ENCODE peak calls at places on chromosomes 2 and 18, in five cellular contexts. One of them, this sample, is unnamed.

GRCh38 chr18:56489901-56490300 is 148.5 kb downstream of the TXNL1 start:
- DNase-seq in WTC11: no peak
- DNase-seq in HepG2: no peak
- DNase-seq in K562: no peak
- DNase-seq in H1: no peak
- DNase-seq in this sample: no peak

GRCh38 chr2:67323209-67323991 is 73.7 kb upstream of the ETAA1 start:
- DNase-seq in K562: no peak
- DNase-seq in WTC11: no peak
- DNase-seq in H1: no peak
- DNase-seq in HepG2: no peak
- DNase-seq in this sample: no peak

GRCh38 chr2:74544634-74545033 is 9.1 kb downstream of the LOXL3 start:
- DNase-seq in H1: no peak
- DNase-seq in K562: no peak
- DNase-seq in HepG2: no peak
- DNase-seq in WTC11: no peak
- DNase-seq in this sample: no peak

GRCh38 chr2:48514591-48514990 is 15.4 kb upstream of the STON1 start:
- DNase-seq in HepG2: no peak
- DNase-seq in H1: no peak
- DNase-seq in WTC11: no peak
- DNase-seq in K562: no peak
- DNase-seq in this sample: no peak

GRCh38 chr2:120550274-120550673 is 185.4 kb upstream of the GLI2 start:
- DNase-seq in HepG2: no peak
- DNase-seq in K562: no peak
- DNase-seq in WTC11: no peak
- DNase-seq in H1: no peak
- DNase-seq in this sample: no peak

GRCh38 chr2:73931531-73932500 is 5.1 kb downstream of the DGUOK start:
- DNase-seq in K562: no peak
- DNase-seq in WTC11: no peak
- DNase-seq in H1: no peak
- DNase-seq in HepG2: no peak
- DNase-seq in this sample: no peak

GRCh38 chr18:50875966-50876536 is 2.9 kb upstream of the ME2 start:
- DNase-seq in H1: no peak
- DNase-seq in K562: no peak
- DNase-seq in HepG2: no peak
- DNase-seq in WTC11: no peak
- DNase-seq in this sample: no peak

GRCh38 chr18:46704189-46704588 is 47.2 kb upstream of the LOXHD1 start:
- DNase-seq in H1: no peak
- DNase-seq in WTC11: no peak
- DNase-seq in HepG2: no peak
- DNase-seq in K562: no peak
- DNase-seq in this sample: no peak

GRCh38 chr2:3303583-3304406 is 73.8 kb downstream of the EIPR1 start:
- DNase-seq in WTC11: peak
- DNase-seq in HepG2: peak
- DNase-seq in H1: peak
- DNase-seq in K562: peak
- DNase-seq in this sample: peak

GRCh38 chr2:212538156-212539144 is at the start of gene ERBB4:
- DNase-seq in H1: peak
- DNase-seq in HepG2: no peak
- DNase-seq in K562: no peak
- DNase-seq in WTC11: peak
- DNase-seq in this sample: no peak

GRCh38 chr2:225041871-225042799 is at the start of gene DOCK10:
- DNase-seq in H1: peak
- DNase-seq in HepG2: no peak
- DNase-seq in K562: no peak
- DNase-seq in WTC11: peak
- DNase-seq in this sample: no peak

GRCh38 chr2:241082338-241083090 is 19.6 kb downstream of the MTERF4 start:
- DNase-seq in WTC11: no peak
- DNase-seq in H1: peak
- DNase-seq in K562: no peak
- DNase-seq in HepG2: no peak
- DNase-seq in this sample: no peak

GRCh38 chr2:170224692-170225091 is 46.7 kb downstream of the MYO3B start:
- DNase-seq in WTC11: no peak
- DNase-seq in H1: no peak
- DNase-seq in K562: no peak
- DNase-seq in HepG2: no peak
- DNase-seq in this sample: no peak

GRCh38 chr2:71173096-71173495 is 42.7 kb downstream of the MPHOSPH10 start:
- DNase-seq in WTC11: no peak
- DNase-seq in H1: no peak
- DNase-seq in HepG2: peak
- DNase-seq in K562: no peak
- DNase-seq in this sample: no peak

GRCh38 chr18:50638623-50639398 is 78.9 kb downstream of the MAPK4 start:
- DNase-seq in HepG2: no peak
- DNase-seq in H1: peak
- DNase-seq in K562: no peak
- DNase-seq in WTC11: peak
- DNase-seq in this sample: no peak

GRCh38 chr2:16625201-16625729 is 40.4 kb downstream of the CYRIA start:
- DNase-seq in H1: no peak
- DNase-seq in WTC11: no peak
- DNase-seq in HepG2: no peak
- DNase-seq in K562: peak
- DNase-seq in this sample: no peak

GRCh38 chr2:74894261-74895030 is 60.5 kb downstream of the HK2 start:
- DNase-seq in H1: no peak
- DNase-seq in WTC11: no peak
- DNase-seq in K562: no peak
- DNase-seq in HepG2: no peak
- DNase-seq in this sample: no peak

GRCh38 chr2:3759766-3760165 is 56.4 kb downstream of the DCDC2C start:
- DNase-seq in HepG2: no peak
- DNase-seq in H1: no peak
- DNase-seq in WTC11: no peak
- DNase-seq in K562: no peak
- DNase-seq in this sample: no peak

GRCh38 chr2:20353597-20353996 is 3.0 kb upstream of the PUM2 start:
- DNase-seq in HepG2: no peak
- DNase-seq in H1: no peak
- DNase-seq in K562: peak
- DNase-seq in WTC11: no peak
- DNase-seq in this sample: no peak

GRCh38 chr2:73561422-73561821 is 80.8 kb downstream of the NAT8 start:
- DNase-seq in K562: no peak
- DNase-seq in WTC11: no peak
- DNase-seq in H1: no peak
- DNase-seq in HepG2: no peak
- DNase-seq in this sample: no peak

GRCh38 chr18:43780782-43781340 is 503.6 kb upstream of the SYT4 start:
- DNase-seq in K562: no peak
- DNase-seq in HepG2: no peak
- DNase-seq in H1: no peak
- DNase-seq in WTC11: no peak
- DNase-seq in this sample: no peak

GRCh38 chr2:241156997-241157441 is 6.8 kb downstream of the PPP1R7 start:
- DNase-seq in WTC11: no peak
- DNase-seq in H1: no peak
- DNase-seq in K562: no peak
- DNase-seq in HepG2: no peak
- DNase-seq in this sample: no peak

GRCh38 chr18:46302866-46303485 is 198.8 kb downstream of the HAUS1 start:
- DNase-seq in WTC11: no peak
- DNase-seq in H1: no peak
- DNase-seq in K562: no peak
- DNase-seq in HepG2: no peak
- DNase-seq in this sample: no peak

GRCh38 chr18:54675076-54675475 is 84.0 kb downstream of the DYNAP start:
- DNase-seq in WTC11: no peak
- DNase-seq in H1: no peak
- DNase-seq in K562: no peak
- DNase-seq in HepG2: no peak
- DNase-seq in this sample: no peak

GRCh38 chr18:23784811-23785245 is 95.6 kb downstream of the LAMA3 start:
- DNase-seq in WTC11: no peak
- DNase-seq in HepG2: no peak
- DNase-seq in K562: no peak
- DNase-seq in H1: no peak
- DNase-seq in this sample: no peak

GRCh38 chr18:34492652-34493051 is 217.4 kb upstream of the DTNA start:
- DNase-seq in WTC11: no peak
- DNase-seq in K562: no peak
- DNase-seq in HepG2: peak
- DNase-seq in H1: no peak
- DNase-seq in this sample: no peak

GRCh38 chr18:42915240-42915791 is 200.2 kb downstream of the RIT2 start:
- DNase-seq in HepG2: no peak
- DNase-seq in H1: no peak
- DNase-seq in K562: no peak
- DNase-seq in WTC11: no peak
- DNase-seq in this sample: no peak

GRCh38 chr2:44547713-44548112 is 186.0 kb downstream of the CAMKMT start:
- DNase-seq in K562: peak
- DNase-seq in HepG2: no peak
- DNase-seq in WTC11: no peak
- DNase-seq in H1: no peak
- DNase-seq in this sample: no peak

GRCh38 chr2:36301843-36302242 is 53.7 kb upstream of the CRIM1 start:
- DNase-seq in H1: no peak
- DNase-seq in K562: no peak
- DNase-seq in HepG2: no peak
- DNase-seq in WTC11: no peak
- DNase-seq in this sample: no peak

GRCh38 chr18:36066731-36067117 is 635 bp downstream of the RPRD1A start:
- DNase-seq in K562: no peak
- DNase-seq in WTC11: no peak
- DNase-seq in H1: no peak
- DNase-seq in HepG2: no peak
- DNase-seq in this sample: no peak

GRCh38 chr2:240060977-240061591 is 7.8 kb upstream of the OR6B3 start:
- DNase-seq in WTC11: no peak
- DNase-seq in H1: no peak
- DNase-seq in HepG2: peak
- DNase-seq in K562: peak
- DNase-seq in this sample: peak
- TF ChIP-seq ATF3 in WTC11: no peak
- TF ChIP-seq ATF3 in H1: no peak
- TF ChIP-seq ATF3 in HepG2: no peak
- TF ChIP-seq ATF3 in K562: no peak
- TF ChIP-seq ATF3 in this sample: no peak

DNA sequence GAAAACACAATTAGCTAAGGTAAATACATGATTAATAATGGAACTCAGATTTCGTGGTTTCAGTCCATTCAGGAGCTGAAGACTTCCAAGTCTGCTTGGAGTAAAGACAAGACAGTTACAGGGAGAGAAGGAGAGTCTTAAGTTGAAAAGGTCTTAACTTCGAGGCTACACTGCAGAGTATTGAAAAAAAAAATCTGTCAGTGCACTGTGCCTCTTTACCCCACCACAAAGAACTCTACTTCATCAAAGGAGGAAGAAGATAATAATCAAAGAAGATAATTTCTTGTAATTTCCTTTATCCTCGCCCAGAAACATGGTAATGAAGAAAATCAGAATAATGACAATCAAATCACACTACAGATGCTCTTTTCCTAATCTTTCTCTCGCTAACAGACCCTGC is 75.4 kb downstream of the MEMO1 start:
- DNase-seq in H1: no peak
- DNase-seq in WTC11: no peak
- DNase-seq in K562: no peak
- DNase-seq in HepG2: no peak
- DNase-seq in this sample: no peak
- TF ChIP-seq SP1 in H1: no peak
- TF ChIP-seq SP1 in WTC11: no peak
- TF ChIP-seq SP1 in K562: no peak
- TF ChIP-seq SP1 in HepG2: no peak
- TF ChIP-seq SP1 in this sample: no peak

GRCh38 chr2:29916571-29916970 is 4.8 kb downstream of the ALK start:
- DNase-seq in HepG2: no peak
- DNase-seq in H1: no peak
- DNase-seq in K562: no peak
- DNase-seq in WTC11: no peak
- DNase-seq in this sample: no peak

GRCh38 chr2:29920631-29921559 is 491 bp downstream of the ALK start:
- DNase-seq in WTC11: peak
- DNase-seq in K562: peak
- DNase-seq in HepG2: no peak
- DNase-seq in H1: peak
- DNase-seq in this sample: no peak

GRCh38 chr2:29920130-29920577 is 1.2 kb downstream of the ALK start:
- DNase-seq in K562: peak
- DNase-seq in HepG2: no peak
- DNase-seq in WTC11: peak
- DNase-seq in H1: peak
- DNase-seq in this sample: no peak

GRCh38 chr2:29923110-29923721 is 1.8 kb upstream of the ALK start:
- DNase-seq in K562: peak
- DNase-seq in H1: peak
- DNase-seq in HepG2: peak
- DNase-seq in WTC11: peak
- DNase-seq in this sample: peak

GRCh38 chr2:29921560-29921915 is at the start of gene ALK:
- DNase-seq in H1: no peak
- DNase-seq in HepG2: peak
- DNase-seq in WTC11: peak
- DNase-seq in K562: peak
- DNase-seq in this sample: no peak
- TF ChIP-seq ATF3 in H1: no peak
- TF ChIP-seq ATF3 in HepG2: no peak
- TF ChIP-seq ATF3 in WTC11: no peak
- TF ChIP-seq ATF3 in K562: no peak
- TF ChIP-seq ATF3 in this sample: no peak

DNA sequence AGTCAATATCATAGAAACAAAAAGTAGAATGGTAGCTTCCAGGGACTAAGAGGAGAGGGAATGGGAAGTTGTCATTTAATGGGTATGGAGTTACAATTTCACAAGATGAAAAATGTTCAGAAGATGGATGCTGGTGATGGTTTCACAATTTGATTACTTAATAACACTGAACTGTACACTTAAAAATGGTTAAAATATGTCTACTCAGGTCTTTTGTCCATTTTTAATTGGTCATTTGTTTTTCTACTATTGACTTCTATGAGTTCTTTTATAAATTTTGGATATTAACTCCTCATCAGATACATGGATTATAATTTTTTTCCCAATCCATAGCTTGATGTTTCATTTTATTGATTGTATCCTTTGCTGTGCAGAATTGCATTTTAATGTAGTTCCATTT is 275.5 kb downstream of the AKAIN1 start:
- DNase-seq in HepG2: no peak
- DNase-seq in H1: no peak
- DNase-seq in K562: no peak
- DNase-seq in WTC11: no peak
- DNase-seq in this sample: no peak
- TF ChIP-seq SP1 in HepG2: no peak
- TF ChIP-seq SP1 in H1: no peak
- TF ChIP-seq SP1 in K562: no peak
- TF ChIP-seq SP1 in WTC11: no peak
- TF ChIP-seq SP1 in this sample: no peak